ENCODE peak calls at places on chromosomes 7 and 10, in seven cellular contexts. One of them, this sample, is unnamed.

GRCh38 chr10:98858525-98858924 is 377.1 kb downstream of the HPSE2 start:
- DNase-seq in fibroblast of the aortic adventitia: no peak
- DNase-seq in SK-N-DZ: no peak
- DNase-seq in psoas muscle: no peak
- DNase-seq in DMS53: peak
- DNase-seq in SK-MEL-5: peak
- DNase-seq in endothelial cell of umbilical vein: no peak
- DNase-seq in this sample: no peak

GRCh38 chr10:51876979-51877378 is 177.6 kb upstream of the CSTF2T start:
- DNase-seq in fibroblast of the aortic adventitia: no peak
- DNase-seq in SK-N-DZ: no peak
- DNase-seq in psoas muscle: no peak
- DNase-seq in DMS53: peak
- DNase-seq in SK-MEL-5: no peak
- DNase-seq in endothelial cell of umbilical vein: no peak
- DNase-seq in this sample: no peak

GRCh38 chr10:46787321-46787615 is 124.0 kb upstream of the PTPN20 start:
- DNase-seq in fibroblast of the aortic adventitia: peak
- DNase-seq in SK-N-DZ: peak
- DNase-seq in psoas muscle: no peak
- DNase-seq in DMS53: peak
- DNase-seq in SK-MEL-5: peak
- DNase-seq in endothelial cell of umbilical vein: peak
- DNase-seq in this sample: no peak

GRCh38 chr10:133024711-133025557 is 62.8 kb upstream of the ADGRA1 start:
- DNase-seq in fibroblast of the aortic adventitia: no peak
- DNase-seq in SK-N-DZ: no peak
- DNase-seq in psoas muscle: no peak
- DNase-seq in DMS53: no peak
- DNase-seq in SK-MEL-5: no peak
- DNase-seq in endothelial cell of umbilical vein: no peak
- DNase-seq in this sample: no peak

GRCh38 chr10:80202934-80203834 is 2.2 kb downstream of the ANXA11 start:
- DNase-seq in fibroblast of the aortic adventitia: peak
- DNase-seq in SK-N-DZ: no peak
- DNase-seq in psoas muscle: peak
- DNase-seq in DMS53: peak
- DNase-seq in SK-MEL-5: peak
- DNase-seq in endothelial cell of umbilical vein: peak
- DNase-seq in this sample: no peak

GRCh38 chr7:76383089-76383944 is 24.5 kb upstream of the YWHAG start:
- DNase-seq in fibroblast of the aortic adventitia: no peak
- DNase-seq in SK-N-DZ: peak
- DNase-seq in psoas muscle: no peak
- DNase-seq in DMS53: peak
- DNase-seq in SK-MEL-5: peak
- DNase-seq in endothelial cell of umbilical vein: peak
- DNase-seq in this sample: no peak

GRCh38 chr7:84714765-84715164 is 472.1 kb downstream of the SEMA3D start:
- DNase-seq in fibroblast of the aortic adventitia: no peak
- DNase-seq in SK-N-DZ: peak
- DNase-seq in psoas muscle: no peak
- DNase-seq in DMS53: peak
- DNase-seq in SK-MEL-5: no peak
- DNase-seq in endothelial cell of umbilical vein: no peak
- DNase-seq in this sample: no peak

GRCh38 chr7:96737545-96738050 is 28.0 kb upstream of the SEM1 start:
- DNase-seq in fibroblast of the aortic adventitia: no peak
- DNase-seq in SK-N-DZ: no peak
- DNase-seq in psoas muscle: no peak
- DNase-seq in DMS53: no peak
- DNase-seq in SK-MEL-5: peak
- DNase-seq in endothelial cell of umbilical vein: no peak
- DNase-seq in this sample: no peak